ENCODE peak calls at places on chromosomes 1 and 21, in eight cellular contexts. I is MM.1S, S is pancreas, Y is memory B cell, K is NCI-H2081, Q is bronchial epithelial cell, T is neural crest cell, G is heart right ventricle. B is an unnamed sample.

GRCh38 chr1:22592919-22593790 is 29.9 kb downstream of the EPHA8 start:
- DNase-seq in I (no peak), S (no peak), Y (no peak), K (no peak), Q (peak; percentile 4), T (no peak), G (no peak), B (no peak)

GRCh38 chr1:11067716-11068495 is 8.1 kb upstream of the SRM start:
- DNase-seq in I (no peak), S (no peak), Y (no peak), K (peak; percentile 25), Q (no peak), T (no peak), G (no peak), B (peak; percentile 81)

GRCh38 chr1:53408013-53408754 is 51.0 kb upstream of the DMRTB1 start:
- DNase-seq in I (no peak), S (no peak), Y (no peak), K (no peak), Q (no peak), T (no peak), G (no peak), B (no peak)

GRCh38 chr1:39110325-39110851 is 84.2 kb downstream of the NDUFS5 start:
- DNase-seq in I (no peak), S (no peak), Y (no peak), K (no peak), Q (peak; percentile 70), T (no peak), G (no peak), B (peak; percentile 54)

GRCh38 chr1:186782791-186783190 is 46.0 kb upstream of the PLA2G4A start:
- DNase-seq in I (no peak), S (no peak), Y (no peak), K (no peak), Q (peak; percentile 16), T (no peak), G (no peak), B (no peak)

GRCh38 chr1:87439821-87440220 is 111.1 kb downstream of the LMO4 start:
- DNase-seq in I (no peak), S (no peak), Y (no peak), K (no peak), Q (peak; percentile 3), T (no peak), G (no peak), B (no peak)

GRCh38 chr21:42892582-42892930 is 553 bp upstream of the NDUFV3 start:
- DNase-seq in I (no peak), S (no peak), Y (no peak), K (peak; percentile 14), Q (no peak), T (no peak), G (no peak), B (no peak)

GRCh38 chr1:234409328-234409727 is 36.1 kb downstream of the COA6 start:
- DNase-seq in I (no peak), S (no peak), Y (no peak), K (peak; percentile 22), Q (no peak), T (no peak), G (no peak), B (no peak)

GRCh38 chr1:156862602-156863599 is 2.2 kb downstream of the NTRK1 start:
- DNase-seq in I (no peak), S (no peak), Y (no peak), K (no peak), Q (no peak), T (no peak), G (no peak), B (no peak)

GRCh38 chr1:194118086-194118485 is 931.7 kb upstream of the B3GALT2 start:
- DNase-seq in I (no peak), S (no peak), Y (no peak), K (no peak), Q (no peak), T (no peak), G (no peak), B (no peak)

GRCh38 chr1:234675561-234675960 is 65.6 kb upstream of the IRF2BP2 start:
- DNase-seq in I (no peak), S (no peak), Y (no peak), K (no peak), Q (no peak), T (no peak), G (no peak), B (no peak)

GRCh38 chr1:201213106-201213770 is 22.6 kb downstream of the IGFN1 start:
- DNase-seq in I (no peak), S (no peak), Y (no peak), K (no peak), Q (no peak), T (no peak), G (no peak), B (peak; percentile 70)

GRCh38 chr1:17441265-17441992 is 2.0 kb upstream of the RCC2 start:
- DNase-seq in I (peak; percentile 59), S (no peak), Y (no peak), K (no peak), Q (peak; percentile 95), T (no peak), G (no peak), B (no peak)

GRCh38 chr1:198030682-198031081 is 113.5 kb downstream of the LHX9 start:
- DNase-seq in I (peak; percentile 47), S (no peak), Y (no peak), K (no peak), Q (no peak), T (no peak), G (no peak), B (no peak)

GRCh38 chr1:64470670-64471217 is 815 bp downstream of the CACHD1 start:
- DNase-seq in I (no peak), S (peak; percentile 46), Y (no peak), K (peak; percentile 12), Q (peak; percentile 8), T (peak; percentile 36), G (peak; percentile 39), B (no peak)

GRCh38 chr1:51622455-51622913 is 5.6 kb downstream of the OSBPL9 start:
- DNase-seq in I (no peak), S (peak; percentile 33), Y (no peak), K (peak; percentile 56), Q (peak; percentile 91), T (no peak), G (no peak), B (peak; percentile 76)

GRCh38 chr1:186577201-186577600 is 103.0 kb downstream of the PTGS2 start:
- DNase-seq in I (no peak), S (no peak), Y (no peak), K (no peak), Q (peak; percentile 82), T (no peak), G (no peak), B (no peak)

GRCh38 chr1:64471724-64472276 is 1.9 kb downstream of the CACHD1 start:
- DNase-seq in I (no peak), S (no peak), Y (no peak), K (no peak), Q (peak; percentile 35), T (no peak), G (no peak), B (no peak)

GRCh38 chr1:113534130-113534817 is 144.0 kb downstream of the MAGI3 start:
- DNase-seq in I (no peak), S (no peak), Y (no peak), K (no peak), Q (peak; percentile 78), T (no peak), G (no peak), B (no peak)

GRCh38 chr21:38869946-38870345 is 64.2 kb downstream of the ETS2 start:
- DNase-seq in I (no peak), S (no peak), Y (no peak), K (peak; percentile 49), Q (peak; percentile 8), T (no peak), G (no peak), B (no peak)

GRCh38 chr1:207988326-207989005 is 77.5 kb upstream of the CD34 start:
- DNase-seq in I (no peak), S (no peak), Y (no peak), K (no peak), Q (no peak), T (no peak), G (no peak), B (no peak)

GRCh38 chr1:86825294-86825693 is 88.6 kb downstream of the SELENOF start:
- DNase-seq in I (no peak), S (no peak), Y (no peak), K (no peak), Q (no peak), T (no peak), G (no peak), B (no peak)

GRCh38 chr1:190479028-190479427 is 1.4 kb upstream of the BRINP3 start:
- DNase-seq in I (no peak), S (no peak), Y (no peak), K (peak; percentile 23), Q (no peak), T (no peak), G (no peak), B (no peak)

GRCh38 chr1:99465176-99465900 is 180.6 kb upstream of the PALMD start:
- DNase-seq in I (no peak), S (no peak), Y (no peak), K (no peak), Q (peak; percentile 61), T (no peak), G (no peak), B (no peak)

GRCh38 chr1:231934797-231935196 is 308.2 kb downstream of the DISC1 start:
- DNase-seq in I (no peak), S (no peak), Y (no peak), K (peak; percentile 84), Q (peak; percentile 73), T (no peak), G (no peak), B (no peak)

GRCh38 chr1:57307382-57307781 is 116.5 kb downstream of the DAB1 start:
- DNase-seq in I (peak; percentile 98), S (no peak), Y (no peak), K (peak; percentile 4), Q (peak; percentile 42), T (no peak), G (peak; percentile 8), B (no peak)

GRCh38 chr1:33327587-33328325 is 6.9 kb upstream of the A3GALT2 start:
- DNase-seq in I (no peak), S (no peak), Y (no peak), K (no peak), Q (peak; percentile 90), T (no peak), G (peak; percentile 42), B (peak; percentile 58)

GRCh38 chr1:81954388-81955023 is 153.8 kb downstream of the ADGRL2 start:
- DNase-seq in I (no peak), S (no peak), Y (no peak), K (peak; percentile 85), Q (peak; percentile 19), T (no peak), G (no peak), B (no peak)

GRCh38 chr1:116909511-116910378 is at the start of gene PTGFRN:
- DNase-seq in I (no peak), S (peak; percentile 86), Y (no peak), K (peak; percentile 64), Q (peak; percentile 60), T (peak; percentile 54), G (peak; percentile 78), B (peak; percentile 94)

GRCh38 chr1:67439277-67440029 is 9.3 kb upstream of the SERBP1 start:
- DNase-seq in I (no peak), S (no peak), Y (no peak), K (no peak), Q (no peak), T (no peak), G (no peak), B (no peak)

GRCh38 chr1:1122981-1123480 is 7.1 kb upstream of the C1orf159 start:
- DNase-seq in I (no peak), S (peak; percentile 14), Y (no peak), K (no peak), Q (no peak), T (no peak), G (no peak), B (no peak)

GRCh38 chr1:204186597-204186996 is 9.7 kb downstream of the KISS1 start:
- DNase-seq in I (no peak), S (no peak), Y (no peak), K (no peak), Q (no peak), T (no peak), G (no peak), B (peak; percentile 63)

GRCh38 chr21:44718571-44718970 is 7.2 kb upstream of the TSPEAR start:
- DNase-seq in I (no peak), S (no peak), Y (no peak), K (no peak), Q (no peak), T (no peak), G (no peak), B (peak; percentile 57)